ENCODE peak calls at places on chromosomes 11 and 22, in four cellular contexts. Q is adipocyte, C is RPMI8226, I is NCI-H1417. Y is an unnamed sample.

GRCh38 chr11:131713529-131714134 is 343.2 kb downstream of the NTM start:
- DNase-seq in Q (no peak), C (no peak), I (no peak), Y (no peak)

GRCh38 chr11:85627998-85628770 is at the start of gene TMEM126B:
- DNase-seq in Q (peak), C (peak), I (peak), Y (peak)

GRCh38 chr11:88354909-88355308 is 17.4 kb upstream of the CTSC start:
- DNase-seq in Q (no peak), C (peak), I (no peak), Y (no peak)

GRCh38 chr22:17489101-17489500 is 74.2 kb upstream of the SLC25A18 start:
- DNase-seq in Q (no peak), C (no peak), I (no peak), Y (no peak)

GRCh38 chr11:20467458-20468185 is 80.1 kb downstream of the PRMT3 start:
- DNase-seq in Q (peak), C (no peak), I (no peak), Y (no peak)

GRCh38 chr11:111063711-111064110 is 181.8 kb upstream of the POU2AF2 start:
- DNase-seq in Q (peak), C (no peak), I (peak), Y (peak)

GRCh38 chr11:16587670-16588069 is 150.8 kb upstream of the C11orf58 start:
- DNase-seq in Q (no peak), C (no peak), I (no peak), Y (no peak)

GRCh38 chr11:6635082-6635932 is 16.1 kb upstream of the TPP1 start:
- DNase-seq in Q (no peak), C (no peak), I (no peak), Y (no peak)

GRCh38 chr11:79026803-79027445 is 413.9 kb downstream of the TENM4 start:
- DNase-seq in Q (no peak), C (peak), I (no peak), Y (no peak)

GRCh38 chr11:131977854-131978253 is 607.4 kb downstream of the NTM start:
- DNase-seq in Q (peak), C (no peak), I (no peak), Y (no peak)

GRCh38 chr22:27405672-27406388 is 395.7 kb downstream of the MN1 start:
- DNase-seq in Q (peak), C (peak), I (no peak), Y (no peak)

GRCh38 chr22:25645964-25646363 is 81.5 kb downstream of the GRK3 start:
- DNase-seq in Q (no peak), C (no peak), I (no peak), Y (no peak)

GRCh38 chr11:132646890-132647289 is 885.4 kb downstream of the OPCML start:
- DNase-seq in Q (no peak), C (no peak), I (no peak), Y (no peak)

GRCh38 chr11:58923300-58923788 is 15.9 kb upstream of the GLYATL1 start:
- DNase-seq in Q (peak), C (peak), I (peak), Y (no peak)

GRCh38 chr22:31508536-31508935 is 12.2 kb downstream of the SFI1 start:
- DNase-seq in Q (no peak), C (no peak), I (no peak), Y (no peak)

GRCh38 chr11:29161216-29161615 is 855.6 kb downstream of the KCNA4 start:
- DNase-seq in Q (peak), C (no peak), I (no peak), Y (no peak)

GRCh38 chr11:106410902-106411301 is 333.4 kb downstream of the AASDHPPT start:
- DNase-seq in Q (no peak), C (no peak), I (no peak), Y (no peak)

GRCh38 chr11:75301602-75302345 is 49.7 kb downstream of the ARRB1 start:
- DNase-seq in Q (no peak), C (no peak), I (peak), Y (peak)

GRCh38 chr11:87213444-87213843 is 175.7 kb downstream of the TMEM135 start:
- DNase-seq in Q (no peak), C (no peak), I (no peak), Y (no peak)

GRCh38 chr11:66008468-66009101 is 3.2 kb upstream of the CST6 start:
- DNase-seq in Q (no peak), C (peak), I (no peak), Y (peak)

GRCh38 chr22:44182591-44183588 is 2.2 kb downstream of the PARVG start:
- DNase-seq in Q (no peak), C (no peak), I (no peak), Y (no peak)

GRCh38 chr11:46386674-46387073 is 4.9 kb downstream of the CHRM4 start:
- DNase-seq in Q (no peak), C (no peak), I (no peak), Y (no peak)

GRCh38 chr22:37043828-37044538 is 7.6 kb upstream of the KCTD17 start:
- DNase-seq in Q (peak), C (peak), I (peak), Y (peak)